ENCODE peak calls at places on chromosome 21, in four cellular contexts. J is AG04450, U is choroid plexus epithelial cell, Z is cardiac muscle cell. W is an unnamed sample.

GRCh38 chr21:38811257-38811656 is 5.5 kb downstream of the ETS2 start:
- DNase-seq in U (peak), Z (peak), J (peak), W (peak)

GRCh38 chr21:45264146-45264918 is 23.4 kb downstream of the POFUT2 start:
- DNase-seq in U (no peak), J (no peak), Z (no peak), W (no peak)

GRCh38 chr21:27813750-27814149 is 846.9 kb upstream of the ADAMTS5 start:
- DNase-seq in J (no peak), Z (no peak), U (no peak), W (no peak)

GRCh38 chr21:28230559-28230958 is 762.1 kb downstream of the LTN1 start:
- DNase-seq in J (no peak), Z (peak), U (peak), W (peak)

GRCh38 chr21:45528028-45528705 is 14.1 kb downstream of the SLC19A1 start:
- DNase-seq in Z (no peak), J (no peak), U (no peak), W (no peak)

GRCh38 chr21:18155508-18156193 is 89.0 kb upstream of the CHODL start:
- DNase-seq in Z (peak), U (peak), J (no peak), W (no peak)

GRCh38 chr21:15809818-15810217 is 80.0 kb downstream of the USP25 start:
- DNase-seq in Z (peak), U (peak), J (peak), W (peak)

GRCh38 chr21:45405271-45405818 is 380 bp downstream of the COL18A1 start:
- DNase-seq in U (peak), Z (peak), J (no peak), W (no peak)

GRCh38 chr21:27564684-27565280 is 597.9 kb upstream of the ADAMTS5 start:
- DNase-seq in U (peak), Z (peak), J (peak), W (peak)

GRCh38 chr21:22795644-22796043 is 1797.4 kb downstream of the NCAM2 start:
- DNase-seq in Z (no peak), U (no peak), J (no peak), W (no peak)

DNA sequence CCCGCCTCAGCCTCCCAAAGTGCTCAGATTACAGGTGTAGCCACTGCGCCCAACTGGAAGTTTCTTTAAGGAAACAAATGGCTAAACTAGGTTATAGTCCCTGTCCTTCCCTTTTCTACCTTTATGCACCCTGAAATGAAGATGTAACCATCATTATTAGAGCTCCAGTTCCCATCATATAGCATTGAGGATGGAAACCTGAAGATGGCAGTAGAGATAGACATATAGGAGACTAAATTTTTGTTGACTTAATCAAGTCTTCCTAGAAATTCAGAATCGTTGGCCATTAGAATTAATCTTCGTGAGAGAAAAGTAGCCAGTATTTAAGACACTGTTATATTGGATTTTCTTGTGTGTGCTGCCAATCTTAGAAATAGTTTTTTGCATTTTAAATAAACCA is 1016.3 kb upstream of the NCAM2 start:
- DNase-seq in J (no peak), U (peak), Z (no peak), W (peak)
- TF ChIP-seq CTCF in J (no peak), U (no peak), Z (no peak), W (peak)

GRCh38 chr21:34730756-34731445 is 62.1 kb downstream of the CLIC6 start:
- DNase-seq in U (no peak), Z (no peak), J (no peak), W (no peak)
- TF ChIP-seq CTCF in U (no peak), Z (no peak), J (no peak), W (no peak)

DNA sequence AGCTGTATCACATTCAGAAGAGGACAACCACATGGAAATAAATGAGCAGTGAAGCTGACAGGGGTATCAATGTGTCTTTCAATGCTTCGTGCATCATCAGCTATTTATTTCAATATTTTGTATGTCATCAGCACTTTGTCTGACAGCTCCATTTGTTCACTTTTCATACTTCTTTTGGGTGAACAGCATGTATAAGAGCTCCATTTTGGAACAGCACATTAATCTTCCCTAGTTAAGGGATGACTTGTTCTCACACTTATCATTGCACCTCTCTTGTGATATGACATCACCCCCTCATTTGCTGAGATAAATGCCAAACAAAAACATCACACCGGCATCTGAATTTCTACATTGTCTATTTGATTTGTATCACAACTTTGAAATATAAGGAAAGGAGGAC is 190.6 kb upstream of the SAMSN1 start:
- DNase-seq in U (no peak), J (no peak), Z (no peak), W (no peak)
- TF ChIP-seq CTCF in U (no peak), J (no peak), Z (no peak), W (no peak)

GRCh38 chr21:32562426-32562825 is 22.9 kb downstream of the TCP10L start:
- DNase-seq in J (no peak), U (peak), Z (peak), W (no peak)
- TF ChIP-seq CTCF in J (peak), U (peak), Z (peak), W (peak)

DNA sequence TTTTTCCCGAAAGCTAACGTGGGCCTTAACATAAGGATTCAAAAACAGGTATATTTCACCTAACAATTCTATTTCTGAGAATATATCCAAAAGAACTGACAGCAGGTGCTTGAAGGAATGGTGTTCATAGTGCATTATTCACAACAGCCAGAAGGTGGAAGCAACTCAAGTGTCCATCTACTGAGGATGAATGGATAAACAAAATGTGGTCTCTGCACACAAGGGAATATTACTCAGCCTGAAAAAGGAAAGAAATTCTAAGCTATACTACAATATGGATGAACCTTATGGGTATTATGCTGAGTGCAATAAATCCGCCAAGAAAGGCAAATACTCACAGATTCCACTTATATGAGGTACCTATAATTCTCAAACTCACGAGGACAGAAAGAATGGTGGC is 6.1 kb upstream of the RIPPLY3 start:
- DNase-seq in U (peak), J (no peak), Z (no peak), W (no peak)
- TF ChIP-seq CTCF in U (peak), J (no peak), Z (no peak), W (peak)

GRCh38 chr21:25283720-25284119 is 323.6 kb downstream of the MRPL39 start:
- DNase-seq in Z (peak), J (peak), U (peak), W (peak)
- TF ChIP-seq CTCF in Z (peak), J (peak), U (peak), W (peak)

DNA sequence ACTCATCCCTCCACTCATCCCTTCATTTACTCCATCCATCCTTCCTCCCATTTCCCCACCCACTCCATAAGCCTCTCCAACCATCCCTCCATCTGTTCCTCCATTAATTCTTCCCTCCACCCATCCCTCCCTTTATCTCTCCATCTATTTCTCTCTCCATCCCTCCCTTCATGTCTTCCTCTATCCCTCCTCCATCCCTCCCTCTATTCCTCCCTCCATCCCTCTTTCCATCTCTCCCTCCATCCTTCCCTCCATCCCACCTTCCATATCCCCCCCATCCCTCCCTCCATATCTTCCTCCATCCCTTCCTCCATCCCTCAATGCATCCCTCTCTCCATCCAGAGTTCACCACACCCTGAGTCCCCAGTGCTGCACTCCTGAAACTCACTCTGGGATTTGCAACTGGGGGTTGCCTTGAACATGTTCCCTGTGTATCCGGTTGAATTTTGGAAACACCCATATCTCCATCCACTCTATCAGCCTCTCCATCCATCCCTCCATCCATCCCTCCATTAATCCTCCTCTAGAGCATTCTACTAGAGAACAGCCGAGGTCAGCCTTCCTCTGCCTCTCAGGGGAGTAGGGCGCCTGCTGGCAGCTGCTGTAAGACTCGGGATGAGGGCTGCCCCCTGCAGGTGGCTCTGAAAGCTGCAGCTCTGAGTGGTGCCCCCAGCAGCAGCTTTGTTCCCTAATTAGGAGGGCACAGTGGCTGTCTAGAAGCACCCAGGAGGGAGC is 39.4 kb downstream of the ABCG1 start:
- DNase-seq in U (peak), Z (peak), J (no peak), W (peak)
- TF ChIP-seq CTCF in U (peak), Z (peak), J (peak), W (peak)

DNA sequence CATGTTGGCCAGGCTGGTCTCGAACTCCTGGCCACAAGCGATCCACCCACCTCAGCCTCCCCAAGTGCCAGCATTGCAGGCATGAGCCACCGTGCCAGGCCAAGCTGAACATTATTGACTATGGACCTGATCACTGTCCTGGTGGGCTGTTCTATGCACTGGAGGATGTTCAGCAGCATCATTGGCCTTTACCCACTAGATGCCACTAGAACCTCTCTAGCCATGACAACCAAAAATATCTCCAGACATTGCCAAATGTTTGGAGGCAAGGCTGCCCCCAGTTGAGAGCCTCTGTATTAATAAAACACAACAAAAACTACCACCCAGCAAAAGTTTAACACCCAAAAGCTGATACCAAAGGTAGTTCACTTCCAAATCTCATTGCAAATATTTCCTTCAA is 110.8 kb upstream of the SOD1 start:
- DNase-seq in Z (no peak), U (no peak), J (no peak), W (no peak)
- TF ChIP-seq CTCF in Z (no peak), U (no peak), J (no peak), W (no peak)

GRCh38 chr21:42047821-42048613 is 23.1 kb upstream of the UMODL1 start:
- DNase-seq in Z (peak), U (peak), J (peak), W (no peak)
- TF ChIP-seq CTCF in Z (no peak), U (peak), J (peak), W (no peak)

GRCh38 chr21:41048141-41048540 is 119.8 kb upstream of the BACE2 start:
- DNase-seq in U (no peak), J (no peak), Z (no peak), W (no peak)

GRCh38 chr21:41048636-41049035 is 119.3 kb upstream of the BACE2 start:
- DNase-seq in Z (no peak), J (no peak), U (no peak), W (no peak)

GRCh38 chr21:41045534-41046268 is 122.3 kb upstream of the BACE2 start:
- DNase-seq in Z (no peak), U (no peak), J (no peak), W (peak)

DNA sequence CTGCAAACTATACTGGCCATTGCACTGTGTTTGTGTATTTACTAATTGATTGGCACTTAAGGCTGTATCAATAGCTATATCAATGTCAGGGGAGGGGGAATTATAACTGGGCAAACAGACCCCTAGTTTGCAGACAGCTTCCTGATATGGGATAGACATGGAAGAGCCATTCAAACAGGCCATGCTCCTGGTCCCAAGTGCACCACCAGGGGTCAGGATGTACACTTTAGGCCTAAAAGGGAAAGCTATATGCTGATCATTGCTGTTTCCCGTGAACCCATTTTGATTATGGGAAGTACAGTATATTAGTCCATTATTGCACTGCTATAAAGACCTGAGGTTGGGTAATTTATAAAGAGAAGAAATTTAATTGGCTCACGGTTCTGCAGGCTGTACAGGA is 125.0 kb upstream of the BACE2 start:
- DNase-seq in J (no peak), U (no peak), Z (no peak), W (peak)
- TF ChIP-seq CTCF in J (no peak), U (no peak), Z (peak), W (peak)

W was measured in MCF 10A.